ENCODE peak calls at places on chromosomes 12 and 14, in five cellular contexts. One of them, this sample, is unnamed.

GRCh38 chr12:86662464-86662863 is 406.3 kb upstream of the MGAT4C start:
- DNase-seq in AG10803: no peak
- DNase-seq in anterior cingulate cortex: no peak
- DNase-seq in fibroblast of lung: no peak
- DNase-seq in HCEC 1CT: no peak
- DNase-seq in this sample: no peak

GRCh38 chr14:105315941-105316562 is 1.5 kb downstream of the PACS2 start:
- DNase-seq in anterior cingulate cortex: no peak
- DNase-seq in AG10803: no peak
- DNase-seq in HCEC 1CT: no peak
- DNase-seq in fibroblast of lung: no peak
- DNase-seq in this sample: peak; percentile 21

GRCh38 chr12:111440152-111440551 is 34.4 kb downstream of the SH2B3 start:
- DNase-seq in fibroblast of lung: no peak
- DNase-seq in anterior cingulate cortex: no peak
- DNase-seq in AG10803: no peak
- DNase-seq in HCEC 1CT: no peak
- DNase-seq in this sample: no peak

GRCh38 chr12:130880411-130880885 is 8.6 kb downstream of the RAN start:
- DNase-seq in fibroblast of lung: no peak
- DNase-seq in anterior cingulate cortex: no peak
- DNase-seq in HCEC 1CT: no peak
- DNase-seq in AG10803: no peak
- DNase-seq in this sample: no peak

GRCh38 chr14:104247336-104248202 is 109.2 kb downstream of the KIF26A start:
- DNase-seq in anterior cingulate cortex: no peak
- DNase-seq in fibroblast of lung: no peak
- DNase-seq in HCEC 1CT: no peak
- DNase-seq in AG10803: no peak
- DNase-seq in this sample: no peak

GRCh38 chr12:92064420-92064819 is 81.2 kb downstream of the BTG1 start:
- DNase-seq in HCEC 1CT: no peak
- DNase-seq in anterior cingulate cortex: no peak
- DNase-seq in fibroblast of lung: peak; percentile 58
- DNase-seq in AG10803: no peak
- DNase-seq in this sample: no peak

GRCh38 chr12:132014092-132014914 is 64.6 kb downstream of the EP400 start:
- DNase-seq in fibroblast of lung: no peak
- DNase-seq in anterior cingulate cortex: no peak
- DNase-seq in AG10803: no peak
- DNase-seq in HCEC 1CT: no peak
- DNase-seq in this sample: no peak

GRCh38 chr14:79583738-79584405 is 627.4 kb downstream of the DIO2 start:
- DNase-seq in HCEC 1CT: peak; percentile 77
- DNase-seq in fibroblast of lung: peak; percentile 78
- DNase-seq in anterior cingulate cortex: no peak
- DNase-seq in AG10803: peak; percentile 53
- DNase-seq in this sample: peak; percentile 8

GRCh38 chr12:51972849-51973273 is 21.4 kb downstream of the ACVR1B start:
- DNase-seq in HCEC 1CT: peak; percentile 79
- DNase-seq in fibroblast of lung: peak; percentile 80
- DNase-seq in AG10803: peak; percentile 72
- DNase-seq in anterior cingulate cortex: no peak
- DNase-seq in this sample: no peak

GRCh38 chr12:124448241-124448954 is 119.0 kb downstream of the NCOR2 start:
- DNase-seq in AG10803: no peak
- DNase-seq in fibroblast of lung: no peak
- DNase-seq in anterior cingulate cortex: no peak
- DNase-seq in HCEC 1CT: no peak
- DNase-seq in this sample: no peak

GRCh38 chr12:95473440-95473946 is 459 bp upstream of the METAP2 start:
- DNase-seq in fibroblast of lung: peak; percentile 61
- DNase-seq in AG10803: peak; percentile 35
- DNase-seq in anterior cingulate cortex: no peak
- DNase-seq in HCEC 1CT: peak; percentile 35
- DNase-seq in this sample: peak; percentile 22

GRCh38 chr12:70197362-70197744 is 45.9 kb upstream of the CNOT2 start:
- DNase-seq in HCEC 1CT: no peak
- DNase-seq in fibroblast of lung: peak; percentile 66
- DNase-seq in AG10803: peak; percentile 65
- DNase-seq in anterior cingulate cortex: no peak
- DNase-seq in this sample: no peak

GRCh38 chr14:58078471-58078870 is 73.5 kb downstream of the ARMH4 start:
- DNase-seq in AG10803: peak; percentile 73
- DNase-seq in HCEC 1CT: peak; percentile 51
- DNase-seq in anterior cingulate cortex: no peak
- DNase-seq in fibroblast of lung: no peak
- DNase-seq in this sample: no peak

GRCh38 chr12:91189526-91189925 is 6.9 kb upstream of the DCN start:
- DNase-seq in anterior cingulate cortex: no peak
- DNase-seq in AG10803: peak; percentile 71
- DNase-seq in HCEC 1CT: peak; percentile 43
- DNase-seq in fibroblast of lung: peak; percentile 69
- DNase-seq in this sample: no peak

GRCh38 chr14:35806006-35806907 is 2.8 kb downstream of the RALGAPA1 start:
- DNase-seq in anterior cingulate cortex: no peak
- DNase-seq in AG10803: no peak
- DNase-seq in fibroblast of lung: no peak
- DNase-seq in HCEC 1CT: no peak
- DNase-seq in this sample: no peak

GRCh38 chr12:49846033-49846432 is 3.1 kb upstream of the BCDIN3D start:
- DNase-seq in anterior cingulate cortex: no peak
- DNase-seq in HCEC 1CT: no peak
- DNase-seq in fibroblast of lung: no peak
- DNase-seq in AG10803: no peak
- DNase-seq in this sample: no peak

GRCh38 chr14:36317650-36318049 is 2.8 kb downstream of the MBIP start:
- DNase-seq in fibroblast of lung: no peak
- DNase-seq in anterior cingulate cortex: no peak
- DNase-seq in AG10803: no peak
- DNase-seq in HCEC 1CT: peak; percentile 54
- DNase-seq in this sample: no peak

GRCh38 chr14:89767861-89768268 is 186.7 kb downstream of the EFCAB11 start:
- DNase-seq in AG10803: peak; percentile 53
- DNase-seq in fibroblast of lung: peak; percentile 69
- DNase-seq in HCEC 1CT: peak; percentile 54
- DNase-seq in anterior cingulate cortex: no peak
- DNase-seq in this sample: peak; percentile 9

GRCh38 chr14:73713804-73714655 is at the start of gene PNMA1:
- DNase-seq in HCEC 1CT: peak; percentile 81
- DNase-seq in AG10803: peak; percentile 74
- DNase-seq in anterior cingulate cortex: peak; percentile 46
- DNase-seq in fibroblast of lung: peak; percentile 76
- DNase-seq in this sample: peak; percentile 86

GRCh38 chr12:53287741-53288216 is 7.6 kb upstream of the PFDN5 start:
- DNase-seq in AG10803: peak; percentile 61
- DNase-seq in fibroblast of lung: peak; percentile 66
- DNase-seq in anterior cingulate cortex: no peak
- DNase-seq in HCEC 1CT: peak; percentile 18
- DNase-seq in this sample: peak; percentile 41

GRCh38 chr14:32567543-32568384 is 238.7 kb downstream of the AKAP6 start:
- DNase-seq in anterior cingulate cortex: no peak
- DNase-seq in HCEC 1CT: peak; percentile 76
- DNase-seq in AG10803: peak; percentile 41
- DNase-seq in fibroblast of lung: peak; percentile 79
- DNase-seq in this sample: no peak

GRCh38 chr14:100875861-100876590 is 27.5 kb downstream of the RTL1 start:
- DNase-seq in fibroblast of lung: no peak
- DNase-seq in anterior cingulate cortex: no peak
- DNase-seq in HCEC 1CT: no peak
- DNase-seq in AG10803: no peak
- DNase-seq in this sample: no peak

GRCh38 chr12:105573574-105573973 is 243.1 kb downstream of the C12orf75 start:
- DNase-seq in HCEC 1CT: no peak
- DNase-seq in anterior cingulate cortex: no peak
- DNase-seq in AG10803: no peak
- DNase-seq in fibroblast of lung: no peak
- DNase-seq in this sample: no peak

GRCh38 chr14:29310757-29311156 is 544.2 kb downstream of the FOXG1 start:
- DNase-seq in anterior cingulate cortex: no peak
- DNase-seq in AG10803: peak; percentile 54
- DNase-seq in HCEC 1CT: peak; percentile 90
- DNase-seq in fibroblast of lung: peak; percentile 66
- DNase-seq in this sample: peak; percentile 50

GRCh38 chr14:50964683-50965390 is 20.6 kb upstream of the PYGL start:
- DNase-seq in HCEC 1CT: peak; percentile 86
- DNase-seq in AG10803: peak; percentile 93
- DNase-seq in anterior cingulate cortex: no peak
- DNase-seq in fibroblast of lung: peak; percentile 100
- DNase-seq in this sample: peak; percentile 12

This sample was measured in MG63.